ENCODE peak calls at places on chromosomes 16 and 17, in four cellular contexts. Y, T, R and M are unnamed samples.

GRCh38 chr16:67878846-67879245 is 5.8 kb upstream of the NRN1L start:
- DNase-seq in R (no peak), Y (no peak), T (no peak), M (no peak)

GRCh38 chr16:14569213-14569612 is 60.8 kb downstream of the PARN start:
- DNase-seq in R (no peak), Y (no peak), T (no peak), M (no peak)

GRCh38 chr16:24855678-24856077 is 9.9 kb downstream of the SLC5A11 start:
- DNase-seq in T (peak; percentile 78), R (no peak), Y (no peak), M (no peak)

GRCh38 chr16:86994651-86995171 is 322.5 kb downstream of the C16orf95 start:
- DNase-seq in Y (no peak), T (peak; percentile 58), R (no peak), M (peak; percentile 38)

GRCh38 chr17:38333635-38334295 is 10.0 kb downstream of the GPR179 start:
- DNase-seq in T (peak; percentile 39), Y (no peak), R (no peak), M (no peak)

GRCh38 chr17:30345527-30346075 is 11.7 kb upstream of the TMIGD1 start:
- DNase-seq in T (no peak), R (no peak), Y (no peak), M (no peak)

GRCh38 chr17:10025976-10026785 is 121.1 kb upstream of the RCVRN start:
- DNase-seq in R (no peak), Y (no peak), T (no peak), M (no peak)

GRCh38 chr16:86710602-86710950 is 132.2 kb downstream of the FOXL1 start:
- DNase-seq in R (no peak), T (no peak), Y (no peak), M (no peak)

GRCh38 chr16:11629071-11630030 is 38.9 kb upstream of the SNN start:
- DNase-seq in R (no peak), T (no peak), Y (peak; percentile 48), M (no peak)

GRCh38 chr16:14501331-14502255 is 128.5 kb downstream of the PARN start:
- DNase-seq in R (no peak), Y (peak; percentile 84), T (peak; percentile 87), M (peak; percentile 94)

GRCh38 chr16:55499281-55499680 is 9.6 kb upstream of the LPCAT2 start:
- DNase-seq in T (no peak), R (no peak), Y (no peak), M (no peak)

GRCh38 chr16:48885456-48885855 is 275.5 kb upstream of the N4BP1 start:
- DNase-seq in R (no peak), Y (no peak), T (no peak), M (no peak)

GRCh38 chr17:39674702-39675389 is 6.6 kb downstream of the PNMT start:
- DNase-seq in T (peak; percentile 36), Y (peak; percentile 72), R (no peak), M (no peak)

GRCh38 chr16:71453051-71453450 is 9.0 kb downstream of the ZNF23 start:
- DNase-seq in Y (no peak), T (no peak), R (no peak), M (no peak)

GRCh38 chr17:31068291-31068690 is 26.5 kb upstream of the NF1 start:
- DNase-seq in T (peak; percentile 31), R (peak; percentile 27), Y (peak; percentile 14), M (no peak)

GRCh38 chr17:49952912-49953497 is 16.0 kb upstream of the DLX4 start:
- DNase-seq in T (peak; percentile 86), R (no peak), Y (no peak), M (no peak)

GRCh38 chr16:81621496-81621895 is 157.6 kb upstream of the PLCG2 start:
- DNase-seq in R (no peak), Y (no peak), T (no peak), M (no peak)

GRCh38 chr16:4972938-4973587 is 14.9 kb downstream of the SEC14L5 start:
- DNase-seq in R (no peak), T (no peak), Y (no peak), M (no peak)

GRCh38 chr17:8800656-8801055 is 1.5 kb upstream of the MFSD6L start:
- DNase-seq in Y (no peak), T (no peak), R (no peak), M (no peak)

GRCh38 chr16:12090162-12090552 is 113.6 kb downstream of the SNX29 start:
- DNase-seq in R (no peak), T (no peak), Y (no peak), M (no peak)

GRCh38 chr16:56321571-56321970 is 103.8 kb downstream of the AMFR start:
- DNase-seq in T (no peak), Y (no peak), R (no peak), M (no peak)

GRCh38 chr17:33049781-33050414 is 58.3 kb downstream of the SPACA3 start:
- DNase-seq in R (peak; percentile 28), T (peak; percentile 56), Y (peak; percentile 50), M (peak; percentile 15)

GRCh38 chr17:77375108-77375507 is 234.3 kb downstream of the SEC14L1 start:
- DNase-seq in T (no peak), R (no peak), Y (no peak), M (no peak)

GRCh38 chr16:23509441-23509754 is 896 bp downstream of the GGA2 start:
- DNase-seq in Y (no peak), T (no peak), R (no peak), M (no peak)

GRCh38 chr17:77312786-77313599 is 172.2 kb downstream of the SEC14L1 start:
- DNase-seq in R (no peak), Y (peak; percentile 62), T (no peak), M (no peak)

GRCh38 chr17:18319604-18320256 is 4.6 kb downstream of the SMCR8 start:
- DNase-seq in Y (no peak), T (peak; percentile 61), R (no peak), M (peak; percentile 30)

GRCh38 chr17:82228842-82229685 is at the start of gene SLC16A3:
- DNase-seq in Y (no peak), T (peak; percentile 77), R (peak; percentile 80), M (no peak)

GRCh38 chr17:15309793-15310192 is 31.6 kb downstream of the TEKT3 start:
- DNase-seq in Y (no peak), R (no peak), T (no peak), M (no peak)

GRCh38 chr17:80045703-80046102 is 9.3 kb downstream of the CCDC40 start:
- DNase-seq in Y (no peak), R (no peak), T (no peak), M (no peak)

GRCh38 chr17:47934856-47935255 is 6.5 kb upstream of the PNPO start:
- DNase-seq in Y (no peak), R (no peak), T (peak; percentile 71), M (no peak)

GRCh38 chr17:29784661-29785060 is 145.4 kb downstream of the SSH2 start:
- DNase-seq in T (no peak), R (no peak), Y (no peak), M (no peak)

GRCh38 chr17:39576187-39576586 is 31.5 kb downstream of the NEUROD2 start:
- DNase-seq in Y (no peak), T (no peak), R (no peak), M (no peak)

GRCh38 chr16:50745940-50746339 is 4.1 kb downstream of the CYLD start:
- DNase-seq in T (no peak), R (no peak), Y (no peak), M (no peak)

GRCh38 chr17:83171661-83172060 is 92.3 kb downstream of the METRNL start:
- DNase-seq in Y (no peak), T (no peak), R (peak; percentile 8), M (no peak)

GRCh38 chr16:85002099-85002541 is 9.2 kb downstream of the ZDHHC7 start:
- DNase-seq in T (no peak), Y (no peak), R (no peak), M (no peak)

GRCh38 chr16:84996365-84996764 is 15.0 kb downstream of the ZDHHC7 start:
- DNase-seq in Y (no peak), R (no peak), T (no peak), M (no peak)

GRCh38 chr16:85002643-85003042 is 8.7 kb downstream of the ZDHHC7 start:
- DNase-seq in T (no peak), Y (peak; percentile 42), R (no peak), M (no peak)

GRCh38 chr16:84999857-85000480 is 11.4 kb downstream of the ZDHHC7 start:
- DNase-seq in T (no peak), Y (no peak), R (no peak), M (no peak)

DNA sequence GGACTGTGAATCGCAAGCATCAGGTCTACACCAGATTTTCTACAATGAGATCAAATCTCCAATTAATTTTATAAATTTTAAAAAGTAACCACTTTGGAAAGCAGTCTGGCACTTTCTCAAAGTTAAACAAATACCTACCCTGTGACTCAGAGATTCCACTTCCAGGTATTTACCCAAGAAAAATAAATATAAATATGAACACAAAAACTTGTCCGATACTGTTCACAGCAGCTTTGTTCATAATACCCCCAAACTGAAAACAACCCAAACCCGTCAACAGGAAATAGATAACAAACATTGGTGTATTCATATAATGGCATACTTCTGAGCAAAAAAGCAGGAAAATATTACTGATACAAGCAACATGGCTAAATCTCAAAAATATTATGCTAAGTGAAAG is 12.1 kb downstream of the ZDHHC7 start:
- DNase-seq in T (peak; percentile 70), Y (no peak), R (no peak), M (no peak)
- TF ChIP-seq CTCF in T (no peak), Y (no peak), R (no peak), M (no peak)

GRCh38 chr17:61486135-61487120 is 34.2 kb downstream of the TBX4 start:
- DNase-seq in Y (no peak), R (no peak), T (no peak), M (no peak)
- TF ChIP-seq CTCF in Y (no peak), R (no peak), T (no peak), M (no peak)

DNA sequence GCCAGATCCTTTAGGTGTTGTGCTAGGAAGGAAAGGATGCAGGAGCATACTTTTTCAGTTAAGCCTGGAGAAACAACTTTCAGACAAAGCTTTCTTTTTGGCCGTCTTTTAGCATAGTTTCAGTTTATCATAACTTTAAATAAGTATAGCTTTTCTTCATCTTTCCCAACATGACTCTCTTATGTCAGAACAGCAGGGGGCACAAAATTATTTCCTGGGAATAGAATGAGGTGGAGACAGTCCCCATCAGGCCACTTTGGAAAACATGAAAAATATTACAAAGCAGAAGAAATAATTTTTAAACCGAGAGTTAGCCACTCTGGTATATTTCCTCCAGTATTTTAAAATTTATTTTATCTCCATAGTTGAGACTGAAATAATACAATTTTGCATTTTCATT is 387.6 kb downstream of the HAPSTR1 start:
- DNase-seq in Y (no peak), T (no peak), R (no peak), M (no peak)
- TF ChIP-seq CTCF in Y (no peak), T (peak; percentile 23), R (no peak), M (no peak)

GRCh38 chr16:35910409-35910808 is 2451.0 kb downstream of the TP53TG3F start:
- DNase-seq in R (no peak), Y (no peak), T (no peak), M (no peak)

GRCh38 chr16:35909351-35909954 is 2450.0 kb downstream of the TP53TG3F start:
- DNase-seq in Y (no peak), R (no peak), T (no peak), M (no peak)

GRCh38 chr16:35908152-35908551 is 2448.7 kb downstream of the TP53TG3F start:
- DNase-seq in T (no peak), Y (no peak), R (no peak), M (no peak)

GRCh38 chr16:35906440-35906839 is 2447.0 kb downstream of the TP53TG3F start:
- DNase-seq in Y (no peak), T (no peak), R (no peak), M (no peak)

DNA sequence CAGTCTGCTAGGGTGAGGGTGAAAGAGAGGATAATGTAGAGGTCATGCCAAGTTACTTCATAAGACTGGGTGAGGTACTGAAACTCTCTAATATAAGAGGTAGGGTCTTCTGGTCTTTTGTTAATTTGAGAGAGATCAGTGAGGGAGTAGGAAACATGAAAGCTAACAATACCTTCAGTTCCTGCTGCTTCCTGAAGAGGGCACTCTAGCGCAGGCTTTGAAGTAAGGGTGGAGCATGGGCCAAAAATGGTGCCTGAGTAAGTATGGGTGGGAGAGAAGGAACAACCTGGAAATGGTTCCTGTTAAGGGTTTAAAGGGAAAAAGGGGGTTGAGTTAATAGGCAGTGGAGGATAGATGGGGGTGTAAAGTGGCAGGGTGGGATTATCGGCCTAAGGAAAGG is 2449.5 kb downstream of the TP53TG3F start:
- DNase-seq in R (no peak), Y (no peak), T (no peak), M (no peak)
- TF ChIP-seq CTCF in R (no peak), Y (no peak), T (peak; percentile 33), M (no peak)